ENCODE peak calls at places on chromosomes 5 and 9, in six cellular contexts. I is HEK293T; C is M059J; J is CD8-positive, alpha-beta T cell; D is skeletal muscle cell; R is kidney epithelial cell. M is an unnamed sample.

GRCh38 chr5:95730730-95731570 is at the start of gene RHOBTB3:
- DNase-seq in R (no peak), J (peak; percentile 11), D (peak; percentile 83), I (peak; percentile 64), C (peak; percentile 98), M (peak; percentile 55)

GRCh38 chr5:163916856-163917255 is 411.4 kb downstream of the MAT2B start:
- DNase-seq in R (no peak), D (no peak), C (no peak), I (no peak), J (no peak), M (no peak)

GRCh38 chr5:134142088-134142487 is 27.6 kb downstream of the TCF7 start:
- DNase-seq in J (no peak), I (no peak), R (no peak), D (no peak), C (no peak), M (no peak)

GRCh38 chr5:139955053-139955605 is 88.0 kb downstream of the NRG2 start:
- DNase-seq in I (no peak), D (no peak), J (no peak), R (no peak), C (no peak), M (no peak)

GRCh38 chr9:73595036-73595545 is 443.4 kb downstream of the ANXA1 start:
- DNase-seq in C (no peak), J (no peak), R (no peak), I (no peak), D (no peak), M (no peak)

GRCh38 chr5:88675758-88676636 is 207.0 kb downstream of the MEF2C start:
- DNase-seq in C (peak; percentile 92), R (no peak), I (peak; percentile 68), D (no peak), J (no peak), M (no peak)

GRCh38 chr5:32713396-32714381 is 2.6 kb downstream of the NPR3 start:
- DNase-seq in C (peak; percentile 54), J (no peak), R (no peak), I (no peak), D (no peak), M (no peak)

GRCh38 chr5:165594693-165595092 is 2089.3 kb downstream of the MAT2B start:
- DNase-seq in C (no peak), I (no peak), R (no peak), D (no peak), J (no peak), M (no peak)

GRCh38 chr5:54517174-54517511 is 416 bp upstream of the SNX18 start:
- DNase-seq in D (no peak), J (no peak), C (peak; percentile 45), R (no peak), I (no peak), M (no peak)

GRCh38 chr5:145941677-145942130 is 5.3 kb downstream of the SH3RF2 start:
- DNase-seq in I (no peak), C (peak; percentile 77), R (no peak), J (no peak), D (no peak), M (no peak)

GRCh38 chr5:93184041-93184440 is 397.0 kb downstream of the NR2F1-AS1 start:
- DNase-seq in I (no peak), J (no peak), C (no peak), D (no peak), R (no peak), M (no peak)

GRCh38 chr9:35940474-35941467 is 17.2 kb downstream of the OR2S2 start:
- DNase-seq in C (no peak), R (no peak), D (no peak), J (peak; percentile 6), I (no peak), M (no peak)

GRCh38 chr5:147986134-147986757 is 77.5 kb upstream of the SPINK5 start:
- DNase-seq in J (no peak), I (no peak), C (no peak), R (no peak), D (no peak), M (no peak)

GRCh38 chr5:109413463-109413862 is 3.7 kb upstream of the PJA2 start:
- DNase-seq in I (no peak), D (no peak), J (no peak), R (no peak), C (peak; percentile 78), M (no peak)

GRCh38 chr5:36273809-36274526 is 27.7 kb downstream of the RANBP3L start:
- DNase-seq in C (no peak), D (no peak), R (no peak), J (no peak), I (no peak), M (no peak)

GRCh38 chr5:129400395-129400983 is 59.6 kb upstream of the ADAMTS19 start:
- DNase-seq in R (no peak), I (no peak), C (no peak), D (no peak), J (no peak), M (no peak)

GRCh38 chr9:113857875-113858274 is 18.2 kb upstream of the ZNF618 start:
- DNase-seq in D (no peak), J (no peak), C (no peak), I (no peak), R (no peak), M (no peak)

GRCh38 chr9:4126184-4126865 is 173.5 kb downstream of the GLIS3 start:
- DNase-seq in R (peak; percentile 50), I (no peak), J (no peak), C (peak; percentile 96), D (no peak), M (peak; percentile 67)

GRCh38 chr9:21933865-21934264 is 60.3 kb downstream of the CDKN2A start:
- DNase-seq in D (peak; percentile 31), R (no peak), I (no peak), C (peak; percentile 61), J (no peak), M (no peak)

GRCh38 chr5:111075520-111075919 is 4.0 kb downstream of the TSLP start:
- DNase-seq in R (no peak), D (peak; percentile 88), C (peak; percentile 75), I (no peak), J (no peak), M (peak; percentile 91)

GRCh38 chr5:95664204-95664786 is 17.7 kb downstream of the RFESD start:
- DNase-seq in D (no peak), I (no peak), R (no peak), J (no peak), C (peak; percentile 49), M (no peak)

GRCh38 chr9:110015759-110016158 is 192.2 kb downstream of the C9orf152 start:
- DNase-seq in J (no peak), I (no peak), D (peak; percentile 66), C (peak; percentile 95), R (peak; percentile 79), M (peak; percentile 80)

GRCh38 chr9:31272456-31273295 is 1111.8 kb upstream of the ACO1 start:
- DNase-seq in I (no peak), D (no peak), R (peak; percentile 44), C (peak; percentile 3), J (no peak), M (peak; percentile 1)

GRCh38 chr9:75939712-75940111 is 49.2 kb downstream of the PCSK5 start:
- DNase-seq in D (no peak), R (no peak), J (no peak), I (no peak), C (no peak), M (no peak)

GRCh38 chr5:75034137-75034739 is 18.1 kb downstream of the GCNT4 start:
- DNase-seq in R (no peak), I (no peak), J (peak; percentile 38), C (no peak), D (no peak), M (no peak)

GRCh38 chr9:79166005-79166404 is 405.8 kb upstream of the TLE4 start:
- DNase-seq in R (no peak), J (no peak), D (peak; percentile 59), I (no peak), C (peak; percentile 71), M (no peak)

GRCh38 chr5:179451099-179451812 is 99.1 kb upstream of the RUFY1 start:
- DNase-seq in J (no peak), D (no peak), I (no peak), C (no peak), R (no peak), M (no peak)

GRCh38 chr5:16456103-16456832 is 9.3 kb downstream of the ZNF622 start:
- DNase-seq in D (no peak), J (no peak), I (peak; percentile 46), C (peak; percentile 69), R (peak; percentile 26), M (peak; percentile 80)

GRCh38 chr5:126811515-126812198 is 34.7 kb downstream of the LMNB1 start:
- DNase-seq in R (no peak), D (peak; percentile 4), I (no peak), J (no peak), C (peak; percentile 43), M (no peak)

GRCh38 chr5:61817472-61818326 is 485.6 kb downstream of the ZSWIM6 start:
- DNase-seq in D (no peak), R (peak; percentile 12), I (peak; percentile 50), C (peak; percentile 43), J (no peak), M (peak; percentile 18)

GRCh38 chr9:2465921-2466460 is 155.6 kb upstream of the VLDLR start:
- DNase-seq in D (peak; percentile 6), R (no peak), J (no peak), I (peak; percentile 26), C (peak; percentile 16), M (no peak)

GRCh38 chr9:91945277-91946074 is 4.6 kb downstream of the ROR2 start:
- DNase-seq in C (peak; percentile 52), R (no peak), D (no peak), I (peak; percentile 20), J (no peak), M (no peak)

GRCh38 chr9:127803507-127804352 is 1.0 kb downstream of the FPGS start:
- DNase-seq in R (no peak), J (no peak), C (peak; percentile 82), I (no peak), D (no peak), M (peak; percentile 36)

GRCh38 chr9:89999534-90000370 is 394.9 kb downstream of the GADD45G start:
- DNase-seq in R (no peak), J (peak; percentile 31), D (peak; percentile 29), C (peak; percentile 78), I (peak; percentile 42), M (no peak)

GRCh38 chr9:92455217-92455616 is 27.1 kb downstream of the ASPN start:
- DNase-seq in I (peak; percentile 38), D (no peak), R (no peak), J (no peak), C (no peak), M (no peak)

GRCh38 chr5:38603691-38604090 is 47.2 kb upstream of the LIFR start:
- DNase-seq in D (no peak), J (no peak), I (no peak), R (no peak), C (peak; percentile 93), M (no peak)